ENCODE peak calls at places on chromosomes 13 and 19, in five cellular contexts. J, H, A, L and P are unnamed samples. For H3K27me3, the result is how much of the 10 kb centered on the place peaks cover.

GRCh38 chr19:738509-739128 is 12.3 kb upstream of the MISP start:
- DNase-seq in J (no peak), H (peak), A (no peak), L (peak), P (no peak)

GRCh38 chr13:96700657-96701056 is 293.6 kb downstream of the OXGR1 start:
- DNase-seq in J (no peak), H (no peak), A (no peak), L (no peak), P (no peak)

GRCh38 chr13:94712287-94712811 is at the start of gene SOX21:
- DNase-seq in J (no peak), H (no peak), A (no peak), L (no peak), P (no peak)

GRCh38 chr13:44465318-44465717 is 91.7 kb downstream of the SERP2 start:
- DNase-seq in J (no peak), H (no peak), A (peak), L (no peak), P (no peak)

GRCh38 chr13:109874921-109875454 is 88.6 kb upstream of the IRS2 start:
- DNase-seq in J (peak), H (no peak), A (peak), L (no peak), P (no peak)

GRCh38 chr13:76622336-76623045 is 263.7 kb downstream of the KCTD12 start:
- DNase-seq in J (no peak), H (no peak), A (no peak), L (no peak), P (no peak)

GRCh38 chr19:15124572-15125231 is 17.5 kb downstream of the SYDE1 start:
- DNase-seq in J (no peak), H (peak), A (no peak), L (peak), P (peak)

GRCh38 chr19:13986348-13986904 is 19.7 kb downstream of the RFX1 start:
- DNase-seq in J (no peak), H (peak), A (no peak), L (peak), P (peak)

GRCh38 chr19:29615891-29616425 is 9.9 kb downstream of the POP4 start:
- DNase-seq in J (no peak), H (no peak), A (no peak), L (no peak), P (no peak)

GRCh38 chr13:73039201-73040108 is 19.4 kb upstream of the KLF5 start:
- DNase-seq in J (no peak), H (no peak), A (no peak), L (no peak), P (no peak)

GRCh38 chr19:16244091-16244490 is 46.4 kb downstream of the AP1M1 start:
- DNase-seq in J (no peak), H (no peak), A (peak), L (no peak), P (no peak)

GRCh38 chr13:41127746-41128145 is 4.9 kb downstream of the KBTBD6 start:
- DNase-seq in J (no peak), H (no peak), A (no peak), L (no peak), P (no peak)

GRCh38 chr13:27924529-27925141 is 4.8 kb downstream of the PDX1 start:
- DNase-seq in J (no peak), H (no peak), A (no peak), L (no peak), P (no peak)
- H3K27me3 ChIP-seq in J (half or more), H (under half), A (half or more), L (half or more), P (half or more)

GRCh38 chr13:28373803-28374202 is 121.1 kb downstream of the FLT1 start:
- DNase-seq in J (no peak), H (no peak), A (no peak), L (no peak), P (no peak)
- H3K27me3 ChIP-seq in J (half or more), H (under half), A (under half), L (under half), P (under half)

GRCh38 chr13:24688111-24688510 is 7.9 kb downstream of the ATP12A start:
- DNase-seq in J (no peak), H (no peak), A (no peak), L (no peak), P (no peak)

GRCh38 chr13:24688901-24689300 is 8.7 kb downstream of the ATP12A start:
- DNase-seq in J (no peak), H (peak), A (no peak), L (no peak), P (no peak)

GRCh38 chr13:24692541-24692940 is 12.3 kb downstream of the ATP12A start:
- DNase-seq in J (no peak), H (no peak), A (peak), L (no peak), P (no peak)

GRCh38 chr13:24693862-24694471 is 13.8 kb downstream of the ATP12A start:
- DNase-seq in J (peak), H (peak), A (peak), L (peak), P (peak)

DNA sequence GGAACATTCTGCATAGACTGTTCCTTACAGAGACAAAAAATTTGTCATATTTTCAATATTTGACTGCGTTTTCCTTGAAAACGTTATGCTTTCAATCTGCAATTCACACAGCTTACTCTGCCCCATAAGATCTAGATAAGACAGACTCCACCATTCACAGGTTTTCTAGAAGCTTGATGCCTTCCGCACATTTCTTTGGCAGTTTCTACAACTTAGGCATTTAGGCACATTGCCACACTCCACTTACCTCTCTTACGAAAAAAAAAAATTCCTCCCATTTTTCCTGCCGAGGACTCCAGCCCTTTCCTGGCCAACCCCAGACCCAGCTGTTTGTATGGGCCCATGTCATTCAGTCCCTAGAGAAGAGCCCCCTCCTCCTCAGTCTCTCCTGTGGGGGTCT is 11.2 kb downstream of the ATP12A start:
- DNase-seq in J (no peak), H (no peak), A (no peak), L (no peak), P (no peak)
- H3K27me3 ChIP-seq in J (under half), H (under half), A (under half), L (under half), P (under half)

GRCh38 chr13:112341976-112342735 is 34.0 kb upstream of the SPACA7 start:
- DNase-seq in J (no peak), H (no peak), A (no peak), L (no peak), P (no peak)

GRCh38 chr13:112345826-112346172 is 30.4 kb upstream of the SPACA7 start:
- DNase-seq in J (no peak), H (no peak), A (no peak), L (no peak), P (no peak)

GRCh38 chr13:112342841-112343361 is 33.3 kb upstream of the SPACA7 start:
- DNase-seq in J (no peak), H (no peak), A (no peak), L (no peak), P (no peak)

GRCh38 chr13:112341446-112341845 is 34.7 kb upstream of the SPACA7 start:
- DNase-seq in J (no peak), H (no peak), A (no peak), L (no peak), P (no peak)

GRCh38 chr13:112343591-112343990 is 32.6 kb upstream of the SPACA7 start:
- DNase-seq in J (no peak), H (no peak), A (no peak), L (no peak), P (no peak)
- H3K27me3 ChIP-seq in J (half or more), H (under half), A (under half), L (under half), P (under half)

GRCh38 chr19:33621065-33621785 is 528 bp upstream of the CHST8 start:
- DNase-seq in J (no peak), H (no peak), A (no peak), L (no peak), P (no peak)
- H3K27me3 ChIP-seq in J (half or more), H (under half), A (under half), L (half or more), P (under half)

DNA sequence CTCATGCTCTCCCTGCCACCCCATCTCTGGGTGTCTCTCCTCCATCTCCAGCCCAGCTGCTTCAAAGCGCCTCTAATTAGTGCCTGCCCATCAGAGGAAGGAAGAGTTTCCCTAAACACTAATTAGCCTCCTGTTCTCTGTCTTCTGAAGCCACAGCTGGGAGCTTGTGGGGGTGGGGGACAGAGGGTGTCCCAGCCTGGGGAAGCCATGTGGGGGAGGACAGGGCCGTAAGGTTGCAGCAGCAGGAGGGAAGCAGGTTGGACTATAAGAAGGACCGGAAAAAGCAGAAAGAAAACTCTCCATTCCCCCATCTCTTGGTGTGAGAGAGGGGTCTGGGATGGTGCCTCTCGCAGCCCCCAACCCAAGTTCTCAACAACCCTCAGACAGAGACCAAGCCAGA is 26.2 kb downstream of the SLC8A2 start:
- DNase-seq in J (no peak), H (no peak), A (no peak), L (no peak), P (no peak)
- H3K27me3 ChIP-seq in J (half or more), H (under half), A (half or more), L (half or more), P (under half)

DNA sequence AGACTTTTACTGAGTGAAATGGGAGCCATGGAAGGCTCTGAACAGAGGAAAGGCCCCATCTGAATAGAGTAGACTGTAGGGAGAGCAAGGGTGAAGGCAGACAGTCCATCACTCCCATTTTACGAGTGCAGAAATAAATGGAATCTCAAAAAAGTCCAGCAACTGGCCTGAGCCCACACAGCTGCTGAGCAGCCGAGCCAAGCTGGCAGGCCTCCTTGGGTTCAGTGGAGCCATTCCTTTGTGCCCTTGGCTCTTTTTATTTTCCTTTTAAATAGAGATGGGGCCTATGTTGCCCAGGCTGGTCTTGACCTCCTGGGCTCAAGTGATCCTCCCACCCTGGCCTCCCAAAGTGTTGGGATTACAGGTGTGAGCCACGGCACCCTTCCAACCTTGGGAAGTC is 1.0 kb upstream of the MYH14 start:
- DNase-seq in J (no peak), H (no peak), A (no peak), L (no peak), P (no peak)
- H3K27me3 ChIP-seq in J (under half), H (under half), A (under half), L (half or more), P (under half)

GRCh38 chr19:3231288-3231687 is 6.8 kb downstream of the CELF5 start:
- DNase-seq in J (no peak), H (no peak), A (no peak), L (no peak), P (no peak)
- H3K27me3 ChIP-seq in J (under half), H (under half), A (under half), L (under half), P (under half)

GRCh38 chr19:41928221-41928683 is at the start of gene ERFL:
- DNase-seq in J (no peak), H (no peak), A (no peak), L (no peak), P (no peak)
- H3K27me3 ChIP-seq in J (half or more), H (under half), A (half or more), L (half or more), P (under half)